ENCODE peak calls at places on chromosomes 16 and 17, in eight cellular contexts. X is endothelial cell of umbilical vein, F is A172, E is occipital lobe, H is pancreas, U is NCI-H2029, S is H54, A is HTR-8/SVneo. V is an unnamed sample.

GRCh38 chr17:72193395-72194106 is 72.7 kb downstream of the SOX9 start:
- DNase-seq in U (no peak), E (no peak), H (no peak), A (no peak), S (no peak), X (no peak), F (no peak), V (no peak)

GRCh38 chr16:83351846-83352245 is 455.9 kb upstream of the HSBP1 start:
- DNase-seq in S (no peak), H (no peak), F (peak), X (no peak), A (no peak), E (no peak), U (no peak), V (no peak)

GRCh38 chr17:18219016-18219415 is 6.4 kb upstream of the LLGL1 start:
- DNase-seq in U (no peak), E (no peak), A (peak), S (no peak), F (peak), H (no peak), X (peak), V (no peak)

GRCh38 chr17:36535669-36536081 is 888 bp downstream of the PIGW start:
- DNase-seq in A (no peak), F (no peak), X (peak), E (no peak), S (no peak), U (no peak), H (no peak), V (no peak)

GRCh38 chr16:51939371-51940005 is 607.5 kb downstream of the TOX3 start:
- DNase-seq in H (no peak), S (no peak), E (no peak), U (no peak), F (no peak), A (no peak), X (no peak), V (no peak)

GRCh38 chr16:534089-534635 is 6.7 kb downstream of the CAPN15 start:
- DNase-seq in A (no peak), H (no peak), F (peak), S (no peak), X (no peak), U (no peak), E (no peak), V (peak)

GRCh38 chr17:49450181-49450580 is 35.5 kb upstream of the PHB1 start:
- DNase-seq in S (no peak), U (no peak), F (no peak), A (no peak), X (no peak), E (no peak), H (no peak), V (no peak)

GRCh38 chr16:27801259-27801945 is 251.5 kb downstream of the KATNIP start:
- DNase-seq in A (no peak), S (no peak), U (no peak), E (no peak), H (no peak), F (no peak), X (no peak), V (no peak)

GRCh38 chr17:65041518-65041917 is 15.0 kb downstream of the GNA13 start:
- DNase-seq in H (no peak), X (no peak), S (no peak), U (no peak), E (no peak), F (no peak), A (no peak), V (no peak)

GRCh38 chr17:34706029-34706428 is 126.6 kb downstream of the TMEM132E start:
- DNase-seq in E (no peak), U (no peak), H (no peak), X (no peak), A (no peak), S (no peak), F (no peak), V (peak)

GRCh38 chr17:76388966-76389888 is 4.8 kb downstream of the SPHK1 start:
- DNase-seq in X (peak), A (no peak), H (no peak), S (no peak), F (no peak), E (no peak), U (no peak), V (no peak)

GRCh38 chr16:4550587-4550986 is 5.6 kb upstream of the C16orf96 start:
- DNase-seq in H (no peak), U (no peak), E (no peak), F (no peak), S (no peak), A (no peak), X (no peak), V (no peak)

GRCh38 chr17:81398170-81398854 is 3.1 kb downstream of the BAHCC1 start:
- DNase-seq in H (no peak), A (peak), X (peak), U (no peak), F (no peak), S (no peak), E (no peak), V (no peak)

GRCh38 chr17:37725021-37725585 is 19.8 kb downstream of the HNF1B start:
- DNase-seq in S (no peak), A (no peak), H (no peak), U (no peak), F (no peak), E (no peak), X (no peak), V (no peak)

GRCh38 chr16:88782454-88783390 is 2.3 kb downstream of the PIEZO1 start:
- DNase-seq in X (peak), U (no peak), H (no peak), A (peak), F (peak), S (peak), E (peak), V (no peak)

GRCh38 chr17:43468746-43469544 is 14.8 kb upstream of the DHX8 start:
- DNase-seq in H (no peak), E (no peak), X (no peak), S (peak), U (no peak), F (peak), A (no peak), V (no peak)

GRCh38 chr16:9123871-9124270 is 32.4 kb downstream of the HAPSTR1 start:
- DNase-seq in H (peak), S (peak), U (peak), F (peak), X (no peak), E (no peak), A (no peak), V (peak)

GRCh38 chr16:58732545-58733247 is 1.4 kb downstream of the GOT2 start:
- DNase-seq in F (peak), X (peak), A (no peak), S (peak), H (no peak), U (no peak), E (no peak), V (no peak)

GRCh38 chr17:7988750-7989178 is 13.7 kb upstream of the GUCY2D start:
- DNase-seq in E (no peak), S (no peak), A (peak), H (no peak), U (peak), X (peak), F (peak), V (peak)

GRCh38 chr17:35289222-35289621 is 46.4 kb downstream of the SLFN5 start:
- DNase-seq in A (no peak), S (no peak), U (no peak), H (no peak), F (no peak), E (no peak), X (no peak), V (no peak)

GRCh38 chr16:3946604-3947180 is 66.2 kb upstream of the CREBBP start:
- DNase-seq in U (no peak), S (no peak), X (no peak), H (no peak), F (no peak), E (no peak), A (no peak), V (no peak)

GRCh38 chr16:50946606-50947005 is 204.5 kb downstream of the SALL1 start:
- DNase-seq in U (no peak), E (no peak), F (no peak), A (no peak), H (no peak), X (no peak), S (no peak), V (no peak)

GRCh38 chr17:72715906-72716572 is 376.4 kb downstream of the SLC39A11 start:
- DNase-seq in A (peak), H (no peak), E (peak), X (no peak), S (peak), F (peak), U (no peak), V (no peak)

GRCh38 chr17:81034779-81035388 is at the start of gene BAIAP2:
- DNase-seq in E (peak), S (peak), A (peak), H (peak), F (peak), U (peak), X (peak), V (peak)

GRCh38 chr16:23072084-23072599 is 77.1 kb downstream of the USP31 start:
- DNase-seq in F (peak), U (no peak), A (no peak), H (no peak), E (peak), S (peak), X (peak), V (peak)

GRCh38 chr17:44555056-44555455 is 2.2 kb upstream of the FZD2 start:
- DNase-seq in A (no peak), S (no peak), E (no peak), H (no peak), X (no peak), F (peak), U (no peak), V (no peak)

GRCh38 chr17:36493956-36494355 is 7.5 kb downstream of the ZNHIT3 start:
- DNase-seq in X (no peak), S (no peak), U (no peak), H (no peak), F (no peak), A (no peak), E (no peak), V (no peak)

GRCh38 chr16:72910875-72911274 is 137.1 kb downstream of the ZFHX3 start:
- DNase-seq in E (no peak), S (no peak), A (no peak), U (no peak), H (no peak), F (no peak), X (no peak), V (no peak)

GRCh38 chr17:38509772-38510423 is 81.6 kb downstream of the ARHGAP23 start:
- DNase-seq in H (no peak), A (no peak), X (peak), F (no peak), U (no peak), S (no peak), E (no peak), V (no peak)

GRCh38 chr16:11299865-11300559 is 18.9 kb upstream of the PRM1 start:
- DNase-seq in X (no peak), S (no peak), A (no peak), E (no peak), F (no peak), H (no peak), U (no peak), V (no peak)

GRCh38 chr17:81427446-81428120 is 32.3 kb downstream of the BAHCC1 start:
- DNase-seq in A (no peak), H (peak), S (no peak), X (no peak), F (peak), U (peak), E (peak), V (peak)

GRCh38 chr16:76665571-76666275 is 388.5 kb downstream of the CNTNAP4 start:
- DNase-seq in A (no peak), H (no peak), X (no peak), S (no peak), E (no peak), U (no peak), F (no peak), V (no peak)

GRCh38 chr17:42251115-42251514 is 25.1 kb downstream of the STAT5B start:
- DNase-seq in A (no peak), S (no peak), F (peak), H (no peak), X (peak), E (no peak), U (no peak), V (no peak)

GRCh38 chr16:55370762-55371482 is 46.9 kb downstream of the IRX6 start:
- DNase-seq in A (peak), U (no peak), E (peak), F (peak), H (peak), X (no peak), S (peak), V (peak)

GRCh38 chr17:13538841-13539411 is 62.8 kb downstream of the HS3ST3A1 start:
- DNase-seq in E (no peak), A (no peak), S (no peak), U (no peak), X (no peak), F (peak), H (no peak), V (no peak)

GRCh38 chr17:56887552-56888467 is 26.0 kb downstream of the TRIM25 start:
- DNase-seq in E (no peak), F (peak), X (no peak), U (no peak), A (no peak), H (no peak), S (no peak), V (peak)